ENCODE peak calls at places on chromosomes 12 and 14, in nine cellular contexts. D is foreskin fibroblast, N is right lobe of liver, A is GM06990, I is lung, Z is adipocyte, O is cardiac muscle cell, E is epithelial cell of esophagus, F is IMR-90. Q is an unnamed sample.

GRCh38 chr12:112023759-112024396 is 10.7 kb downstream of the ERP29 start:
- DNase-seq in D (no peak), N (no peak), A (no peak), I (no peak), Z (no peak), O (no peak), E (no peak), F (no peak), Q (no peak)

GRCh38 chr14:36129181-36129580 is 47.3 kb downstream of the PTCSC3 start:
- DNase-seq in D (no peak), N (no peak), A (no peak), I (no peak), Z (no peak), O (no peak), E (peak; percentile 85), F (no peak), Q (no peak)

GRCh38 chr12:6662906-6663742 is at the start of gene ING4:
- DNase-seq in D (peak; percentile 99), N (peak; percentile 98), A (peak; percentile 93), I (peak; percentile 98), Z (peak; percentile 99), O (peak; percentile 100), E (peak; percentile 100), F (peak; percentile 99), Q (peak; percentile 100)

GRCh38 chr12:127489055-127489454 is 777.9 kb upstream of the TMEM132C start:
- DNase-seq in D (no peak), N (no peak), A (no peak), I (no peak), Z (no peak), O (no peak), E (no peak), F (no peak), Q (no peak)

GRCh38 chr12:93783827-93784226 is 106.7 kb downstream of the CRADD start:
- DNase-seq in D (no peak), N (no peak), A (no peak), I (no peak), Z (no peak), O (no peak), E (no peak), F (no peak), Q (no peak)

GRCh38 chr14:91892918-91893527 is 25.7 kb upstream of the TC2N start:
- DNase-seq in D (no peak), N (no peak), A (no peak), I (no peak), Z (no peak), O (peak; percentile 21), E (no peak), F (no peak), Q (peak; percentile 43)

GRCh38 chr12:122031342-122032216 is 9.9 kb downstream of the BCL7A start:
- DNase-seq in D (no peak), N (peak; percentile 66), A (no peak), I (peak; percentile 61), Z (peak; percentile 44), O (peak; percentile 41), E (peak; percentile 47), F (no peak), Q (peak; percentile 35)

GRCh38 chr14:21236948-21237797 is 32.1 kb downstream of the HNRNPC start:
- DNase-seq in D (no peak), N (no peak), A (no peak), I (no peak), Z (no peak), O (no peak), E (no peak), F (no peak), Q (no peak)

GRCh38 chr14:29897181-29897580 is 30.5 kb downstream of the PRKD1 start:
- DNase-seq in D (no peak), N (no peak), A (no peak), I (no peak), Z (no peak), O (no peak), E (no peak), F (no peak), Q (no peak)

GRCh38 chr12:131736807-131737484 is 26.1 kb downstream of the SFSWAP start:
- DNase-seq in D (peak; percentile 13), N (no peak), A (no peak), I (peak; percentile 86), Z (peak; percentile 35), O (peak; percentile 8), E (peak; percentile 98), F (peak; percentile 70), Q (no peak)

GRCh38 chr12:96354844-96355534 is 45.2 kb downstream of the CDK17 start:
- DNase-seq in D (no peak), N (no peak), A (no peak), I (no peak), Z (no peak), O (no peak), E (no peak), F (no peak), Q (no peak)

GRCh38 chr12:67355428-67356385 is 86.5 kb downstream of the CAND1 start:
- DNase-seq in D (peak; percentile 32), N (no peak), A (peak; percentile 17), I (no peak), Z (peak; percentile 87), O (peak; percentile 84), E (peak; percentile 58), F (peak; percentile 69), Q (peak; percentile 68)

GRCh38 chr14:31110872-31111271 is 84.7 kb upstream of the STRN3 start:
- DNase-seq in D (no peak), N (no peak), A (no peak), I (no peak), Z (peak; percentile 22), O (peak; percentile 38), E (no peak), F (no peak), Q (no peak)

GRCh38 chr12:39297946-39298345 is 145.0 kb downstream of the KIF21A start:
- DNase-seq in D (no peak), N (no peak), A (no peak), I (no peak), Z (no peak), O (no peak), E (no peak), F (no peak), Q (no peak)

GRCh38 chr14:41925409-41925808 is 318.7 kb downstream of the LRFN5 start:
- DNase-seq in D (no peak), N (no peak), A (no peak), I (no peak), Z (no peak), O (peak; percentile 56), E (peak; percentile 11), F (peak; percentile 1), Q (no peak)

GRCh38 chr12:107655281-107656065 is 30.1 kb upstream of the PWP1 start:
- DNase-seq in D (peak; percentile 19), N (no peak), A (no peak), I (no peak), Z (peak; percentile 20), O (no peak), E (no peak), F (no peak), Q (no peak)

GRCh38 chr14:92942976-92943710 is 20.2 kb downstream of the CHGA start:
- DNase-seq in D (no peak), N (no peak), A (no peak), I (no peak), Z (no peak), O (no peak), E (no peak), F (no peak), Q (no peak)

GRCh38 chr14:47200740-47201139 is 474.7 kb downstream of the MDGA2 start:
- DNase-seq in D (no peak), N (no peak), A (no peak), I (no peak), Z (no peak), O (no peak), E (no peak), F (no peak), Q (no peak)

GRCh38 chr14:27605298-27605697 is 1007.5 kb upstream of the NOVA1 start:
- DNase-seq in D (no peak), N (no peak), A (no peak), I (no peak), Z (no peak), O (no peak), E (peak; percentile 23), F (no peak), Q (no peak)

GRCh38 chr12:109258201-109258600 is 50.9 kb downstream of the FOXN4 start:
- DNase-seq in D (no peak), N (no peak), A (no peak), I (no peak), Z (no peak), O (no peak), E (no peak), F (no peak), Q (no peak)

GRCh38 chr14:105394714-105395537 is 3.4 kb upstream of the TEX22 start:
- DNase-seq in D (no peak), N (no peak), A (peak; percentile 7), I (no peak), Z (no peak), O (no peak), E (no peak), F (no peak), Q (no peak)
- H3K4me3 ChIP-seq in D (no peak overlapping the region), N (no peak overlapping the region), A (no peak overlapping the region), I (no peak overlapping the region), Z (no peak overlapping the region), O (no peak overlapping the region), E (no peak overlapping the region), F (no peak overlapping the region), Q (no peak overlapping the region)

GRCh38 chr14:49972199-49972671 is 79.4 kb downstream of the ARF6 start:
- DNase-seq in D (peak; percentile 85), N (no peak), A (no peak), I (no peak), Z (peak; percentile 77), O (peak; percentile 58), E (peak; percentile 82), F (peak; percentile 74), Q (peak; percentile 51)
- H3K4me3 ChIP-seq in D (peak overlapping the region; percentile 37), N (no peak overlapping the region), A (peak overlapping the region; percentile 13), I (no peak overlapping the region), Z (peak overlapping the region; percentile 60), O (no peak overlapping the region), E (no peak overlapping the region), F (peak overlapping the region; percentile 33), Q (peak overlapping the region; percentile 37)

DNA sequence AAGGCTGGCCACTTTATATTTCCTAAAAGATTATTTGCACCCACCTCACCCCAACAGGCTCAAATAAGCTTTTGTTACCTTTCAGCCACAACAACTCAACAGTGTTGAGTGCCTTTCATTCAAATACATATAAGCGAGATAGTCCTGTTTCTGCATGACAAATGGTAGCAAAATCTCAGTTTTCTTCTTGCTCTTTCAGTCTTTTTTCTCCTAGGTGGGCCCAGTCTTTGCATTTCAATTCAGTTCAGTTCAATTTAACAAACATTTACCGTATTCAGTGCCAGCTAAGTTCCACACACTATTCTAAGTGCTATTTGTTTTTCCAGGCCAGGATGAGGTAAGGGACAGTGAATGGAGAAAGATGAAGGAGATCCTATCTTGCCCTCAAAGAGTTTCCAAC is 25.9 kb upstream of the BMP4 start:
- DNase-seq in D (no peak), N (no peak), A (no peak), I (no peak), Z (no peak), O (no peak), E (no peak), F (no peak), Q (no peak)
- H3K4me3 ChIP-seq in D (no peak overlapping the region), N (no peak overlapping the region), A (no peak overlapping the region), I (no peak overlapping the region), Z (no peak overlapping the region), O (no peak overlapping the region), E (no peak overlapping the region), F (no peak overlapping the region), Q (no peak overlapping the region)

GRCh38 chr14:94341654-94342333 is 18.7 kb upstream of the SERPINA6 start:
- DNase-seq in D (no peak), N (no peak), A (no peak), I (no peak), Z (no peak), O (no peak), E (no peak), F (no peak), Q (no peak)
- H3K4me3 ChIP-seq in D (no peak overlapping the region), N (no peak overlapping the region), A (no peak overlapping the region), I (no peak overlapping the region), Z (peak overlapping the region; percentile 42), O (no peak overlapping the region), E (peak overlapping the region; percentile 13), F (no peak overlapping the region), Q (no peak overlapping the region)

Q was measured in GM12865.